ENCODE peak calls at places on chromosomes 16 and 17, in five cellular contexts. One of them, this sample, is unnamed.

GRCh38 chr17:59764292-59764741 is 56.9 kb downstream of the VMP1 start:
- DNase-seq in neural progenitor cell: no peak
- DNase-seq in testis: no peak
- DNase-seq in psoas muscle: no peak
- DNase-seq in ovary: no peak
- DNase-seq in this sample: no peak

GRCh38 chr16:4435668-4436067 is 10.0 kb downstream of the DNAJA3 start:
- DNase-seq in psoas muscle: no peak
- DNase-seq in neural progenitor cell: no peak
- DNase-seq in testis: no peak
- DNase-seq in ovary: no peak
- DNase-seq in this sample: no peak

GRCh38 chr17:46777943-46778915 is 40.3 kb downstream of the WNT3 start:
- DNase-seq in testis: no peak
- DNase-seq in neural progenitor cell: peak
- DNase-seq in ovary: no peak
- DNase-seq in psoas muscle: no peak
- DNase-seq in this sample: no peak

GRCh38 chr16:73000020-73000906 is 47.7 kb downstream of the ZFHX3 start:
- DNase-seq in testis: peak
- DNase-seq in psoas muscle: peak
- DNase-seq in neural progenitor cell: no peak
- DNase-seq in ovary: no peak
- DNase-seq in this sample: no peak

GRCh38 chr16:89860747-89861304 is 12.6 kb upstream of the TCF25 start:
- DNase-seq in psoas muscle: peak
- DNase-seq in neural progenitor cell: peak
- DNase-seq in testis: peak
- DNase-seq in ovary: peak
- DNase-seq in this sample: peak

GRCh38 chr16:75025766-75026165 is 26.9 kb downstream of the ZNRF1 start:
- DNase-seq in psoas muscle: no peak
- DNase-seq in neural progenitor cell: no peak
- DNase-seq in ovary: no peak
- DNase-seq in testis: no peak
- DNase-seq in this sample: no peak

GRCh38 chr17:34758747-34759146 is 179.4 kb downstream of the TMEM132E start:
- DNase-seq in psoas muscle: no peak
- DNase-seq in ovary: no peak
- DNase-seq in testis: no peak
- DNase-seq in neural progenitor cell: no peak
- DNase-seq in this sample: no peak

GRCh38 chr17:67157732-67158639 is 87.0 kb downstream of the HELZ start:
- DNase-seq in ovary: no peak
- DNase-seq in psoas muscle: no peak
- DNase-seq in testis: no peak
- DNase-seq in neural progenitor cell: peak
- DNase-seq in this sample: no peak

GRCh38 chr17:29358421-29358820 is 31.7 kb upstream of the TAOK1 start:
- DNase-seq in neural progenitor cell: no peak
- DNase-seq in psoas muscle: no peak
- DNase-seq in ovary: no peak
- DNase-seq in testis: no peak
- DNase-seq in this sample: no peak

GRCh38 chr17:77325826-77326581 is 185.2 kb downstream of the SEC14L1 start:
- DNase-seq in ovary: peak
- DNase-seq in psoas muscle: no peak
- DNase-seq in neural progenitor cell: no peak
- DNase-seq in testis: no peak
- DNase-seq in this sample: peak

GRCh38 chr16:27333549-27333948 is 19.8 kb downstream of the IL4R start:
- DNase-seq in testis: no peak
- DNase-seq in psoas muscle: no peak
- DNase-seq in ovary: no peak
- DNase-seq in neural progenitor cell: no peak
- DNase-seq in this sample: no peak

GRCh38 chr16:54277845-54278703 is 8.5 kb downstream of the IRX3 start:
- DNase-seq in testis: no peak
- DNase-seq in neural progenitor cell: peak
- DNase-seq in psoas muscle: no peak
- DNase-seq in ovary: no peak
- DNase-seq in this sample: peak

GRCh38 chr17:59331929-59332889 is 754 bp downstream of the YPEL2 start:
- DNase-seq in neural progenitor cell: peak
- DNase-seq in psoas muscle: peak
- DNase-seq in testis: peak
- DNase-seq in ovary: peak
- DNase-seq in this sample: peak

GRCh38 chr16:29962344-29962994 is 590 bp downstream of the TMEM219 start:
- DNase-seq in ovary: no peak
- DNase-seq in psoas muscle: no peak
- DNase-seq in testis: peak
- DNase-seq in neural progenitor cell: no peak
- DNase-seq in this sample: no peak

GRCh38 chr16:31477220-31478216 is 5.4 kb upstream of the SLC5A2 start:
- DNase-seq in ovary: no peak
- DNase-seq in psoas muscle: no peak
- DNase-seq in testis: peak
- DNase-seq in neural progenitor cell: peak
- DNase-seq in this sample: peak

GRCh38 chr17:46770818-46771600 is 47.5 kb downstream of the WNT3 start:
- DNase-seq in psoas muscle: peak
- DNase-seq in testis: no peak
- DNase-seq in ovary: peak
- DNase-seq in neural progenitor cell: peak
- DNase-seq in this sample: peak

GRCh38 chr17:57935833-57936807 is 19.1 kb downstream of the CUEDC1 start:
- DNase-seq in testis: peak
- DNase-seq in psoas muscle: peak
- DNase-seq in neural progenitor cell: peak
- DNase-seq in ovary: peak
- DNase-seq in this sample: no peak

GRCh38 chr16:85607331-85607765 is 5.8 kb upstream of the GSE1 start:
- DNase-seq in neural progenitor cell: peak
- DNase-seq in psoas muscle: no peak
- DNase-seq in testis: no peak
- DNase-seq in ovary: no peak
- DNase-seq in this sample: no peak

GRCh38 chr16:85608887-85609286 is 4.2 kb upstream of the GSE1 start:
- DNase-seq in testis: no peak
- DNase-seq in ovary: no peak
- DNase-seq in psoas muscle: no peak
- DNase-seq in neural progenitor cell: no peak
- DNase-seq in this sample: no peak

GRCh38 chr16:85608515-85608885 is 4.6 kb upstream of the GSE1 start:
- DNase-seq in testis: no peak
- DNase-seq in neural progenitor cell: no peak
- DNase-seq in ovary: no peak
- DNase-seq in psoas muscle: no peak
- DNase-seq in this sample: no peak

GRCh38 chr16:85606920-85607319 is 6.2 kb upstream of the GSE1 start:
- DNase-seq in testis: no peak
- DNase-seq in neural progenitor cell: no peak
- DNase-seq in psoas muscle: no peak
- DNase-seq in ovary: no peak
- DNase-seq in this sample: no peak

GRCh38 chr16:85607796-85608514 is 5.2 kb upstream of the GSE1 start:
- DNase-seq in psoas muscle: no peak
- DNase-seq in ovary: no peak
- DNase-seq in neural progenitor cell: no peak
- DNase-seq in testis: no peak
- DNase-seq in this sample: no peak
- H3K27ac ChIP-seq in psoas muscle: no peak
- H3K27ac ChIP-seq in ovary: no peak
- H3K27ac ChIP-seq in neural progenitor cell: peak
- H3K27ac ChIP-seq in testis: no peak
- H3K27ac ChIP-seq in this sample: no peak

GRCh38 chr16:87918866-87919680 is 17.3 kb downstream of the CA5A start:
- DNase-seq in psoas muscle: peak
- DNase-seq in ovary: peak
- DNase-seq in neural progenitor cell: no peak
- DNase-seq in testis: peak
- DNase-seq in this sample: no peak

GRCh38 chr16:87922250-87922871 is 14.0 kb downstream of the CA5A start:
- DNase-seq in ovary: peak
- DNase-seq in psoas muscle: no peak
- DNase-seq in neural progenitor cell: no peak
- DNase-seq in testis: peak
- DNase-seq in this sample: no peak

GRCh38 chr16:87919681-87919994 is 16.7 kb downstream of the CA5A start:
- DNase-seq in psoas muscle: no peak
- DNase-seq in neural progenitor cell: peak
- DNase-seq in testis: no peak
- DNase-seq in ovary: no peak
- DNase-seq in this sample: no peak

GRCh38 chr16:87924041-87924851 is 12.1 kb downstream of the CA5A start:
- DNase-seq in testis: no peak
- DNase-seq in psoas muscle: no peak
- DNase-seq in neural progenitor cell: no peak
- DNase-seq in ovary: peak
- DNase-seq in this sample: no peak

GRCh38 chr16:87921236-87921773 is 15.0 kb downstream of the CA5A start:
- DNase-seq in neural progenitor cell: no peak
- DNase-seq in testis: peak
- DNase-seq in ovary: no peak
- DNase-seq in psoas muscle: no peak
- DNase-seq in this sample: no peak
- TF ChIP-seq CTCF in neural progenitor cell: no peak
- TF ChIP-seq CTCF in testis: no peak
- TF ChIP-seq CTCF in ovary: no peak
- TF ChIP-seq CTCF in psoas muscle: no peak
- TF ChIP-seq CTCF in this sample: no peak

DNA sequence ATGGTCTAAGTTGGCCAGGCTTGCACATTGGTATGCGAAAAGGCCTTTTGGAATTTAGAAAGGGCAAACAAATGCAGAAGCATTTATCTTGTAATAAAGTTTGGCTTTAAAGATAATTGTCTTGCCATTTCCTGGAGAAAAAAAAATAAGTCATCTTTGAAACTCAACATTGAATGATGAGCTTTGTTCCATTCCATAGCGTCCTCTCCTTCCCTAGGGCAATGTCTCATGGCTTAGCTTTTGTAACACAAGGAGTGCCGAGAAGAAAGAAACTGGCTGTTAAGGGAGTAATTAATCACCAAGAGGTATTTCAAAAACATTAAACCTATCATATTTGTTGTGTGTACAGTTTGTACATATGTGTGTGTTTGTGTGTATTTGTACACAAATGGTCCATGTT is 372.3 kb downstream of the NPIPA8 start:
- DNase-seq in neural progenitor cell: no peak
- DNase-seq in testis: no peak
- DNase-seq in ovary: no peak
- DNase-seq in psoas muscle: no peak
- DNase-seq in this sample: no peak
- H3K4me3 ChIP-seq in neural progenitor cell: no peak
- H3K4me3 ChIP-seq in testis: no peak
- H3K4me3 ChIP-seq in ovary: no peak
- H3K4me3 ChIP-seq in psoas muscle: no peak
- H3K4me3 ChIP-seq in this sample: no peak

DNA sequence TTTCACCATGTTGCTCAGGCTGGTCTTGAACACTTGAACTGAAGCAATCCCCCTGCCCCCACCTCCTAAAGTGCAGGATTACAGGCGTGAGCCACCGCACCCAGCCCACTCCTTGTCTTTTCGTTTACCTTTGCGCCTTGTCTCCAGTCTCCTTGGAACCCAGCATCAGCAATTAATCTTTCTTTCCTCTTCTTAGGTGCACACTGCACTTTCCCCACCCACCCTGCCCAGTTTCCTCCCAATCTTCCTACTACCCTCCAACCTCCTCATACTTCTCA is 1.5 kb upstream of the CLDN7 start:
- DNase-seq in psoas muscle: no peak
- DNase-seq in testis: no peak
- DNase-seq in neural progenitor cell: no peak
- DNase-seq in ovary: no peak
- DNase-seq in this sample: no peak
- H3K27ac ChIP-seq in psoas muscle: no peak
- H3K27ac ChIP-seq in testis: no peak
- H3K27ac ChIP-seq in neural progenitor cell: no peak
- H3K27ac ChIP-seq in ovary: no peak
- H3K27ac ChIP-seq in this sample: peak

DNA sequence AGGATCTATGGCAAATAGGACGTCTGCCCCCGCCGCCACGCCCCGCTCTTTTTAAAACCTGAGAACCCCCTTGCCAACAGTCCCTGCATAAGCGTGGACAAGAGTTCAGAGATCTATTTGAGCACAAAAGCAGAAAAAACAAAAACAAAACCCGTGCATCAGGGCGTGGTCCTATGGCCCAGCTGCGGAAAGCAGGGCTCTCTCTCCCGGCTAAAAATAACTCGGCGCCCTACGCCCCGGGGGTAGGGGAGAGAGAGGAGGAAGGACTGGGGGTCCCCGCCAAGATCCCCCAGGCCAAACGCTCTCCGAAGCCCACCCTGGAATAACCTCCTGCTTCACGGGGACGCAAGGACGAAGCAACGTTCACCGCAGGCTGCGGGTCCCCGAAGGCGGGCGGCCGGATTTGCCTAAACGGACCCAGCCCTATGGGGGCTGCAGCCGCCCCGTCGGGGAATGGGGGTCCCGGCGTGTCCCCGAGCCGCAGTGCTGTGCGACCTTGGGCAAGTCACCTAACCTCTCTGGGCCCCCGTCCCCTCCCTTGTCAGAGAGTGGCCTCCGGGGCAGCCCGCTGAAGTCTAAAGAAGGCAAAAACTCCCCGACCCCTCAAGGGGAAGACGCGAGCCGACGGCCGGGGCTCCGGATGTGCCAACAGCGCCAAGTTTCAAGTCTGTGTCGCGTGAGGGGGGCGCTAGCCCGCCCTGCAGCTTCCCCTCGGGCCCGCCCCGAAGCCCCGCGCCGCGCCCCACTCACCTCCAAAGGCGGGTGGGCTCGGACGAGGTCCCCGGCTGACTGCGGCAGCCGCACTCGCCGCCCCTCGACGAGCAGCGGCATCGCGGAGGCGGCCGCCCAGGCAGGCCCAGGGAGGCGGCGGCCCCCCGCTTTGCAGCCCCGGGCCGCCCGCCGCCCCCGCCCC is 477 bp downstream of the NTAN1 start:
- DNase-seq in neural progenitor cell: peak
- DNase-seq in ovary: no peak
- DNase-seq in testis: peak
- DNase-seq in psoas muscle: peak
- DNase-seq in this sample: peak
- TF ChIP-seq CTCF in neural progenitor cell: peak
- TF ChIP-seq CTCF in ovary: no peak
- TF ChIP-seq CTCF in testis: no peak
- TF ChIP-seq CTCF in psoas muscle: no peak
- TF ChIP-seq CTCF in this sample: peak

This sample was measured in lower lobe of right lung.